ENCODE peak calls at places on chromosomes 2 and 18, in seven cellular contexts. L is upper lobe of right lung, Q is SK-N-SH, A is heart left ventricle, J is adrenal gland, X is kidney, D is hepatocyte. U is an unnamed sample.
A peak's percentile ranks its signal among the peaks of the same experiment; 100 is the strongest.

GRCh38 chr18:58723810-58724602 is 52.7 kb downstream of the MALT1 start:
- DNase-seq in A (no peak), Q (no peak), X (no peak), J (no peak), D (no peak), L (no peak), U (no peak)

GRCh38 chr2:237438082-237438925 is 24.3 kb upstream of the COL6A3 start:
- DNase-seq in D (peak; percentile 74), J (no peak), A (no peak), L (no peak), Q (no peak), X (no peak), U (no peak)

GRCh38 chr2:45330617-45331016 is 280.4 kb downstream of the SRBD1 start:
- DNase-seq in L (no peak), A (no peak), Q (no peak), X (no peak), J (no peak), D (no peak), U (no peak)

GRCh38 chr2:64317712-64318475 is 136.1 kb upstream of the LGALSL start:
- DNase-seq in X (no peak), L (no peak), Q (no peak), A (no peak), J (no peak), D (no peak), U (no peak)

GRCh38 chr2:238439912-238440311 is 13.2 kb downstream of the ASB1 start:
- DNase-seq in J (no peak), A (no peak), L (no peak), X (no peak), D (no peak), Q (no peak), U (no peak)

GRCh38 chr18:79413426-79413825 is 17.7 kb downstream of the NFATC1 start:
- DNase-seq in A (no peak), X (peak; percentile 63), J (no peak), D (no peak), Q (no peak), L (peak; percentile 62), U (no peak)

GRCh38 chr2:124647245-124647644 is 622.2 kb downstream of the CNTNAP5 start:
- DNase-seq in A (no peak), D (no peak), X (no peak), Q (no peak), L (no peak), J (no peak), U (no peak)

GRCh38 chr2:157893611-157894010 is 17.5 kb upstream of the ACVR1 start:
- DNase-seq in L (no peak), X (no peak), J (no peak), Q (no peak), A (no peak), D (no peak), U (no peak)

GRCh38 chr18:8965398-8965797 is 137.1 kb upstream of the NDUFV2 start:
- DNase-seq in A (no peak), D (no peak), X (no peak), L (no peak), J (no peak), Q (no peak), U (no peak)

GRCh38 chr2:128477026-128477820 is 158.6 kb upstream of the HS6ST1 start:
- DNase-seq in Q (no peak), D (no peak), L (peak; percentile 41), J (no peak), A (no peak), X (no peak), U (no peak)

GRCh38 chr2:72893594-72894319 is 6.5 kb downstream of the SPR start:
- DNase-seq in X (peak; percentile 71), D (peak; percentile 79), A (no peak), Q (peak; percentile 79), J (peak; percentile 66), L (no peak), U (peak; percentile 94)

GRCh38 chr2:234429265-234429664 is 67.6 kb downstream of the ARL4C start:
- DNase-seq in D (no peak), J (no peak), L (no peak), Q (no peak), A (no peak), X (no peak), U (no peak)

GRCh38 chr2:8312221-8312620 is 369.6 kb upstream of the ID2 start:
- DNase-seq in J (no peak), Q (no peak), L (no peak), D (no peak), X (no peak), A (no peak), U (peak; percentile 81)

GRCh38 chr2:102806250-102806837 is 44.5 kb downstream of the TMEM182 start:
- DNase-seq in Q (peak; percentile 75), X (peak; percentile 63), D (peak; percentile 80), J (peak; percentile 57), L (no peak), A (peak; percentile 66), U (peak; percentile 60)

GRCh38 chr18:34529358-34530335 is 180.5 kb upstream of the DTNA start:
- DNase-seq in D (no peak), Q (no peak), L (no peak), J (no peak), A (no peak), X (no peak), U (no peak)

GRCh38 chr2:10796703-10797102 is 15.9 kb downstream of the PDIA6 start:
- DNase-seq in Q (no peak), A (no peak), L (no peak), X (no peak), J (no peak), D (no peak), U (no peak)

GRCh38 chr2:10800163-10800562 is 12.4 kb downstream of the PDIA6 start:
- DNase-seq in D (no peak), A (no peak), Q (no peak), L (no peak), J (no peak), X (no peak), U (no peak)

GRCh38 chr2:10795508-10796046 is 17.0 kb downstream of the PDIA6 start:
- DNase-seq in A (no peak), J (no peak), L (no peak), D (no peak), Q (no peak), X (no peak), U (no peak)

GRCh38 chr2:10794891-10795290 is 17.7 kb downstream of the PDIA6 start:
- DNase-seq in X (no peak), Q (no peak), D (no peak), L (no peak), A (no peak), J (no peak), U (no peak)

DNA sequence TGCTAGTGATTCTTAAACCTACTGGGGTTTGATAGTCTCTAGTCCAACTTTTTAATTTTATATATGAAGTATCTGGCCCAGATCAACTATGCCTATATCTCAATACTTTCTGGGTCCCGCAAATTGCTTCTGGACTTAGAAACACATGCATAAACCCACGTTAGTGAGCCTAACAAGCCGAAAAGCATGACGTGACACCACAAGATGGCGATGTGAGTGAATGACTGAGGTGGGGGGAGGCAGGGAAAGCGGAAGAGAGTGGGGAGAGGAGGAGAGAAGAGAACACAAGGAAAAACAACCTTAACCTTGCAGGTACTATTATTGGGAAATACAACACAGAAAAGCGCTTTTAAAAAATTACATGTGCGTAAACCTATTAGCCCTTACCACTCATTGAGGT is 13.8 kb downstream of the PDIA6 start:
- DNase-seq in J (no peak), A (no peak), L (no peak), D (no peak), Q (peak; percentile 45), X (no peak), U (no peak)
- H3K36me3 ChIP-seq in J (peaks cover 34% of the 10 kb centered on the region), A (peaks cover 6% of the 10 kb centered on the region), L (peaks cover 77% of the 10 kb centered on the region), D (no peaks in the 10 kb centered on the region), Q (peaks cover 49% of the 10 kb centered on the region), X (peaks cover 20% of the 10 kb centered on the region), U (peaks cover 80% of the 10 kb centered on the region)

DNA sequence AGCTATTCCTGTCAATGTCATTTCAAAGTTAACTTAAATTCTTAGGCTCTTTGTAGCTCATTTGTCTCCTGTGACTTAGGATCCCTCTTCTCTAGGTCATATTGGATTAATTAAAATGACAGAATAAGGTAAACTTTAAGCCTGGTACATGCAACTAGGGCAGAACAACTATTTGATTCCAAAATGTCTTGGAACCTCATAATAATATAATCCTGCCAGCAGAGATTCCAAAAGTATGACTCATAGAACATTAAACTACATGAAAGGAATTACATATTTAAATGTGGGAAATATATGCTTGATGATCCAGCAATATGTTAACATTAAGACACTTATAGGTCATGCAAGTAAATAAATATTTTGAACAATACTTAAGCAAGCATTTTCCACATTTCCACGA is 63.3 kb downstream of the COL3A1 start:
- DNase-seq in Q (no peak), L (no peak), X (no peak), J (no peak), D (no peak), A (no peak), U (no peak)
- H3K36me3 ChIP-seq in Q (peaks cover 28% of the 10 kb centered on the region), L (peaks cover 9% of the 10 kb centered on the region), X (peaks cover 4% of the 10 kb centered on the region), J (peaks cover 21% of the 10 kb centered on the region), D (no peaks in the 10 kb centered on the region), A (peaks cover 7% of the 10 kb centered on the region), U (no peaks in the 10 kb centered on the region)

GRCh38 chr2:207765960-207766582 is 3.6 kb downstream of the FZD5 start:
- DNase-seq in Q (no peak), L (no peak), J (no peak), X (no peak), D (no peak), A (no peak), U (no peak)

GRCh38 chr2:207766697-207767460 is 2.8 kb downstream of the FZD5 start:
- DNase-seq in D (peak; percentile 55), L (peak; percentile 72), A (no peak), X (peak; percentile 71), J (no peak), Q (no peak), U (no peak)

GRCh38 chr2:207767461-207768167 is 2.1 kb downstream of the FZD5 start:
- DNase-seq in X (peak; percentile 79), D (peak; percentile 67), J (peak; percentile 32), A (no peak), Q (peak; percentile 74), L (peak; percentile 86), U (peak; percentile 38)

GRCh38 chr2:207764096-207764630 is 5.5 kb downstream of the FZD5 start:
- DNase-seq in Q (no peak), D (no peak), A (no peak), X (no peak), L (no peak), J (no peak), U (no peak)

DNA sequence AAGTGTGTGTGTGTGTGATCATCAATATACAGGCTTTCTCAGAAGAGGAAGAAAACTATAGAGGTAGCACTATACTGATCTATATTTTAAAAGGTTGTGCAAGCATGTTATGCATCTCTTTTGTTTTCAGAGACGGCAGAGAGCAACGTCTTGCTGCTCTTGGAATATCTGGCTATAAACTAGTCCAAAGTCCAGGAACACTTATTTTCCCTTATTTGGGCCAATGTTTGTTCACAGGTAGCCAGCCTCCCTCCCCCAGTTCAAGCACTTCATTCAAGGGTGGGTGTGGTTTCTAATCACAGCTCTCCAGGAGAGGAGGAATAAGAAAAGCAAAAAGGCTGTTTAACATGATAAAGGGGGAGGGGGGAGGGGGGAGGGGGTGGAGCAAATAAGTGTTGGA is 4.2 kb downstream of the FZD5 start:
- DNase-seq in A (no peak), Q (no peak), D (peak; percentile 82), J (no peak), X (no peak), L (no peak), U (no peak)
- H3K36me3 ChIP-seq in A (no peaks in the 10 kb centered on the region), Q (peaks cover 3% of the 10 kb centered on the region), D (no peaks in the 10 kb centered on the region), J (peaks cover 20% of the 10 kb centered on the region), X (no peaks in the 10 kb centered on the region), L (peaks cover 33% of the 10 kb centered on the region), U (peaks cover 14% of the 10 kb centered on the region)

GRCh38 chr2:169946546-169946945 is 119.3 kb downstream of the UBR3 start:
- DNase-seq in D (no peak), L (no peak), X (no peak), J (no peak), Q (no peak), A (no peak), U (no peak)

GRCh38 chr2:169945515-169945914 is 118.3 kb downstream of the UBR3 start:
- DNase-seq in D (no peak), A (no peak), Q (no peak), J (no peak), X (no peak), L (no peak), U (no peak)

GRCh38 chr2:169946092-169946491 is 118.8 kb downstream of the UBR3 start:
- DNase-seq in Q (no peak), L (no peak), D (no peak), A (no peak), J (no peak), X (no peak), U (no peak)
- H3K36me3 ChIP-seq in Q (peaks cover 46% of the 10 kb centered on the region), L (peaks cover 56% of the 10 kb centered on the region), D (no peaks in the 10 kb centered on the region), A (peaks cover 8% of the 10 kb centered on the region), J (peaks cover 13% of the 10 kb centered on the region), X (peaks cover 28% of the 10 kb centered on the region), U (peaks cover 7% of the 10 kb centered on the region)

U was measured in WERI-Rb-1.